ENCODE peak calls at places on chromosomes 16 and 17, in six cellular contexts. K is left lung, H is cardiac muscle cell, F is heart left ventricle, Y is Caco-2, O is GM23248. B is an unnamed sample. For H3K36me3, the result is how much of the 10 kb centered on the place peaks cover.

GRCh38 chr17:4953461-4953961 is 2.6 kb downstream of the ENO3 start:
- DNase-seq in K (no peak), H (peak), F (no peak), Y (no peak), O (peak), B (no peak)

GRCh38 chr16:57865746-57866528 is 63.6 kb upstream of the KIFC3 start:
- DNase-seq in K (no peak), H (no peak), F (no peak), Y (no peak), O (no peak), B (no peak)

GRCh38 chr17:81173761-81174160 is 7.7 kb upstream of the AATK start:
- DNase-seq in K (no peak), H (no peak), F (no peak), Y (no peak), O (peak), B (no peak)

GRCh38 chr16:65441501-65441900 is 319.6 kb upstream of the CDH11 start:
- DNase-seq in K (no peak), H (no peak), F (no peak), Y (no peak), O (no peak), B (no peak)

GRCh38 chr17:48582750-48583069 is 4.6 kb upstream of the HOXB4 start:
- DNase-seq in K (no peak), H (no peak), F (no peak), Y (no peak), O (no peak), B (no peak)

GRCh38 chr16:47134550-47134949 is 9.2 kb downstream of the NETO2 start:
- DNase-seq in K (no peak), H (no peak), F (no peak), Y (no peak), O (no peak), B (no peak)

GRCh38 chr16:16025214-16025968 is 76.0 kb downstream of the ABCC1 start:
- DNase-seq in K (no peak), H (peak), F (no peak), Y (no peak), O (peak), B (no peak)

GRCh38 chr16:70752381-70752780 is 48.6 kb downstream of the VAC14 start:
- DNase-seq in K (no peak), H (no peak), F (no peak), Y (no peak), O (no peak), B (no peak)

GRCh38 chr17:39867891-39868553 is at the start of gene ZPBP2:
- DNase-seq in K (no peak), H (no peak), F (no peak), Y (no peak), O (peak), B (no peak)

GRCh38 chr16:10870137-10870776 is 6.7 kb upstream of the CIITA start:
- DNase-seq in K (no peak), H (no peak), F (no peak), Y (peak), O (peak), B (no peak)

GRCh38 chr16:49599281-49599680 is 225.7 kb downstream of the C16orf78 start:
- DNase-seq in K (no peak), H (no peak), F (no peak), Y (peak), O (no peak), B (no peak)

GRCh38 chr16:48963901-48964615 is 317.6 kb downstream of the CBLN1 start:
- DNase-seq in K (no peak), H (no peak), F (no peak), Y (peak), O (peak), B (no peak)

GRCh38 chr16:56911771-56912541 is 20.0 kb upstream of the HERPUD1 start:
- DNase-seq in K (peak), H (peak), F (peak), Y (no peak), O (peak), B (no peak)

GRCh38 chr17:40530988-40531971 is 29.9 kb upstream of the TNS4 start:
- DNase-seq in K (peak), H (no peak), F (no peak), Y (no peak), O (no peak), B (peak)

GRCh38 chr17:77419547-77420475 is 279.0 kb downstream of the SEC14L1 start:
- DNase-seq in K (no peak), H (no peak), F (peak), Y (peak), O (no peak), B (no peak)

GRCh38 chr17:40158438-40158837 is 18.1 kb downstream of the CASC3 start:
- DNase-seq in K (no peak), H (peak), F (no peak), Y (no peak), O (no peak), B (no peak)

GRCh38 chr17:65455972-65456343 is 105.5 kb downstream of the AXIN2 start:
- DNase-seq in K (no peak), H (peak), F (peak), Y (no peak), O (no peak), B (no peak)

GRCh38 chr17:74943808-74944522 is 8.3 kb downstream of the OTOP3 start:
- DNase-seq in K (no peak), H (no peak), F (no peak), Y (no peak), O (peak), B (no peak)

GRCh38 chr17:66357037-66357436 is 54.6 kb downstream of the PRKCA start:
- DNase-seq in K (no peak), H (no peak), F (no peak), Y (no peak), O (peak), B (no peak)

GRCh38 chr17:58840820-58841612 is 85.4 kb downstream of the PPM1E start:
- DNase-seq in K (no peak), H (peak), F (no peak), Y (no peak), O (no peak), B (no peak)

GRCh38 chr17:45302649-45303173 is 14.1 kb downstream of the MAP3K14 start:
- DNase-seq in K (no peak), H (peak), F (peak), Y (no peak), O (peak), B (no peak)

GRCh38 chr17:16419074-16419928 is 3.9 kb downstream of the TRPV2 start:
- DNase-seq in K (no peak), H (peak), F (no peak), Y (no peak), O (peak), B (no peak)

GRCh38 chr17:55727275-55727674 is 4.6 kb upstream of the TMEM100 start:
- DNase-seq in K (no peak), H (no peak), F (no peak), Y (no peak), O (no peak), B (no peak)

GRCh38 chr16:87410958-87411357 is 18.8 kb downstream of the MAP1LC3B start:
- DNase-seq in K (no peak), H (no peak), F (no peak), Y (no peak), O (no peak), B (no peak)

GRCh38 chr16:20383106-20384029 is 21.2 kb downstream of the PDILT start:
- DNase-seq in K (no peak), H (peak), F (no peak), Y (peak), O (peak), B (peak)

GRCh38 chr16:66706506-66706880 is 9.9 kb upstream of the CMTM4 start:
- DNase-seq in K (no peak), H (no peak), F (no peak), Y (no peak), O (no peak), B (no peak)

GRCh38 chr16:17768257-17768656 is 297.5 kb upstream of the XYLT1 start:
- DNase-seq in K (no peak), H (no peak), F (no peak), Y (no peak), O (peak), B (no peak)

GRCh38 chr16:49283376-49284049 is 1.9 kb upstream of the CBLN1 start:
- DNase-seq in K (no peak), H (no peak), F (no peak), Y (no peak), O (no peak), B (no peak)

GRCh38 chr16:67399218-67399733 is 6.0 kb upstream of the TPPP3 start:
- DNase-seq in K (no peak), H (peak), F (peak), Y (no peak), O (peak), B (no peak)

GRCh38 chr17:76872221-76872873 is 4.1 kb downstream of the MGAT5B start:
- DNase-seq in K (no peak), H (peak), F (no peak), Y (no peak), O (peak), B (no peak)

GRCh38 chr16:65012357-65012756 is 109.5 kb downstream of the CDH11 start:
- DNase-seq in K (no peak), H (no peak), F (no peak), Y (no peak), O (peak), B (no peak)

GRCh38 chr16:49463529-49463928 is 89.9 kb downstream of the C16orf78 start:
- DNase-seq in K (peak), H (no peak), F (no peak), Y (no peak), O (no peak), B (no peak)

GRCh38 chr16:74852500-74852875 is 77.9 kb upstream of the FA2H start:
- DNase-seq in K (no peak), H (no peak), F (no peak), Y (no peak), O (no peak), B (no peak)

GRCh38 chr16:27639588-27640276 is 89.8 kb downstream of the KATNIP start:
- DNase-seq in K (no peak), H (peak), F (no peak), Y (no peak), O (peak), B (no peak)

GRCh38 chr16:10984509-10984908 is 40.1 kb downstream of the CLEC16A start:
- DNase-seq in K (no peak), H (peak), F (no peak), Y (no peak), O (peak), B (no peak)

GRCh38 chr17:82392209-82392920 is 20.8 kb downstream of the UTS2R start:
- DNase-seq in K (no peak), H (no peak), F (no peak), Y (no peak), O (no peak), B (no peak)

GRCh38 chr17:55245986-55246385 is 18.8 kb upstream of the HLF start:
- DNase-seq in K (no peak), H (no peak), F (no peak), Y (no peak), O (no peak), B (no peak)

GRCh38 chr16:7849891-7850290 is 517.2 kb downstream of the RBFOX1 start:
- DNase-seq in K (no peak), H (no peak), F (no peak), Y (no peak), O (no peak), B (peak)
- H3K36me3 ChIP-seq in K (under half), H (under half), F (under half), Y (under half), O (under half), B (under half)

GRCh38 chr17:31523862-31524730 is 132.6 kb downstream of the RAB11FIP4 start:
- DNase-seq in K (no peak), H (no peak), F (no peak), Y (no peak), O (no peak), B (peak)

GRCh38 chr17:31521632-31522283 is 130.3 kb downstream of the RAB11FIP4 start:
- DNase-seq in K (no peak), H (no peak), F (no peak), Y (no peak), O (no peak), B (no peak)

GRCh38 chr17:31524926-31525800 is 133.7 kb downstream of the RAB11FIP4 start:
- DNase-seq in K (peak), H (peak), F (peak), Y (peak), O (peak), B (peak)

GRCh38 chr17:31522284-31522931 is 130.9 kb downstream of the RAB11FIP4 start:
- DNase-seq in K (no peak), H (no peak), F (no peak), Y (no peak), O (no peak), B (no peak)

GRCh38 chr17:31522987-31523495 is 131.6 kb downstream of the RAB11FIP4 start:
- DNase-seq in K (no peak), H (no peak), F (no peak), Y (no peak), O (no peak), B (no peak)
- H3K36me3 ChIP-seq in K (under half), H (under half), F (under half), Y (under half), O (under half), B (under half)

GRCh38 chr17:30341703-30342102 is 7.8 kb upstream of the TMIGD1 start:
- DNase-seq in K (no peak), H (no peak), F (no peak), Y (no peak), O (no peak), B (no peak)

GRCh38 chr17:30344283-30345088 is 10.6 kb upstream of the TMIGD1 start:
- DNase-seq in K (peak), H (peak), F (peak), Y (peak), O (peak), B (peak)

GRCh38 chr17:30343741-30344140 is 9.9 kb upstream of the TMIGD1 start:
- DNase-seq in K (no peak), H (no peak), F (no peak), Y (no peak), O (no peak), B (no peak)

GRCh38 chr17:30337393-30337999 is 3.6 kb upstream of the TMIGD1 start:
- DNase-seq in K (no peak), H (no peak), F (no peak), Y (peak), O (no peak), B (no peak)

DNA sequence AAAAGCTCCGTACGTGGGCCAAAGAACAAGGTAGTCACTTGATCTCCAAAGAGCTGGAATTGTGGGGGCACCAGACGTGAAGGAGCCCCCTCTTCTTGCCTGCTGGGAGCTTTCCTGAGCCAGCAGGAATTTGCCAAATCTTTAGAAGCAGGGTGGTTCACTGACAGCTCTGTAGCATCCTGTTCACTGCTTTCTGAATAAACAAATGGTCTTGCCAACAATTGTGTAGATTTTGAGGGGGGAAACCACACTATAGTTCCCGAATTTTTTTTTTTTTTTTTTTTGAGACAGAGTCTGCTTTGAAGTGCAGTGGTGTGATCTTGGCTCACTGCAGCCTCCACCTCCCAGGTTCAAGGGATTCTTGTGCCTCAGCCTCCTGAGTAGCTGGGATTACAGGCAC is 7.1 kb upstream of the TMIGD1 start:
- DNase-seq in K (no peak), H (peak), F (no peak), Y (no peak), O (no peak), B (no peak)
- H3K36me3 ChIP-seq in K (under half), H (under half), F (under half), Y (under half), O (under half), B (under half)

GRCh38 chr16:73771676-73772075 is 524.9 kb upstream of the PSMD7 start:
- DNase-seq in K (no peak), H (peak), F (no peak), Y (no peak), O (peak), B (no peak)
- H3K36me3 ChIP-seq in K (under half), H (under half), F (under half), Y (under half), O (under half), B (under half)

DNA sequence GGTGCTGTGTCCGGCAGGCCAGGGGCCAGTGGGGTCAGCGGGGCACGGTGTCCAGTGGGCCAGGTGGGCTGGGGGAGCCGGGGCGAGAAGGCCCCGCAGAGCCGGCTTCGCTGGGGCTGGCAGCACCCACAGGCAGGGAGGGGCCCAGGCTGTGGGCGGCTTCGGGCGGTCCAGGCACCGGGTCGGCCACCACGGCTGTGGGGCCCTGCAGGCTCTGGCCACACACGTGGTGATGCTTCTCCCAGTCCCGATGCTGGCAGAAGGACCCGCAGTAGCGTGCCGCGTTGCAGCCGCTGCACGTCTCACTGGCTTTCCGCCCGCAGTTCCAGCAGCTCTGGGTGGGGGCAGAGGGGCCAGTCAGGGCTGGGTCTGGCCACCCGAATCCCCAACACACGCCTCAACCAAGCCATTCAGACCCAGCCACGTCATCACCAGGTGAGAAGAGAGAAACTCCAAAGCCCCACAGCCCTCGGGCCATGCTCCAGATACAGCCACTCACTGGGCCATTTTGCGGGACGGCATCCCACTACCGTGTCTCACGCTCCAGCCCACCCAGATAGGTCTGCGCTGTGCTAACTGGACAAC is 10.6 kb upstream of the PABPN1L start:
- DNase-seq in K (no peak), H (no peak), F (no peak), Y (no peak), O (no peak), B (no peak)
- H3K36me3 ChIP-seq in K (under half), H (under half), F (under half), Y (under half), O (under half), B (under half)

B was measured in pancreas.